ENCODE peak calls at places on chromosomes 12 and 14, in eight cellular contexts. O is uterus, L is ovary, H is PC-3, R is AG09309, A is heart right ventricle, U is IMR-90, X is AG04450. Q is an unnamed sample.

GRCh38 chr14:91127411-91127810 is 13.5 kb downstream of the DGLUCY start:
- DNase-seq in O (no peak), L (no peak), A (peak; percentile 68), R (no peak), H (peak; percentile 94), U (no peak), X (no peak), Q (no peak)

GRCh38 chr14:31070431-31070830 is 44.3 kb upstream of the STRN3 start:
- DNase-seq in X (peak; percentile 78), U (peak; percentile 93), R (peak; percentile 91), A (no peak), L (no peak), O (no peak), H (peak; percentile 39), Q (no peak)

GRCh38 chr12:57148469-57149308 is 1.3 kb upstream of the LRP1-AS start:
- DNase-seq in U (peak; percentile 77), H (no peak), R (no peak), L (peak; percentile 87), X (no peak), O (peak; percentile 86), A (peak; percentile 71), Q (no peak)

GRCh38 chr12:80565276-80565675 is 121.2 kb downstream of the PTPRQ start:
- DNase-seq in A (no peak), L (no peak), X (peak; percentile 49), H (no peak), U (peak; percentile 84), O (no peak), R (no peak), Q (no peak)

GRCh38 chr14:24816011-24816928 is 182.3 kb upstream of the GZMB start:
- DNase-seq in U (peak; percentile 37), X (no peak), H (no peak), R (no peak), L (no peak), O (no peak), A (no peak), Q (no peak)

GRCh38 chr12:101570022-101570421 is 24.7 kb upstream of the MYBPC1 start:
- DNase-seq in L (no peak), U (peak; percentile 63), A (no peak), H (peak; percentile 59), R (peak; percentile 17), O (no peak), X (peak; percentile 15), Q (no peak)

GRCh38 chr12:54277823-54278276 is 2.1 kb downstream of the CBX5 start:
- DNase-seq in A (no peak), H (peak; percentile 38), X (no peak), U (no peak), L (no peak), O (no peak), R (peak; percentile 41), Q (no peak)

GRCh38 chr12:50282581-50283229 is 615 bp downstream of the LIMA1 start:
- DNase-seq in R (no peak), O (peak; percentile 46), X (peak; percentile 65), H (peak; percentile 51), U (peak; percentile 77), A (no peak), L (peak; percentile 38), Q (no peak)

GRCh38 chr14:74973003-74973614 is 17.7 kb upstream of the PGF start:
- DNase-seq in A (peak; percentile 75), L (no peak), O (peak; percentile 49), U (peak; percentile 44), H (no peak), X (no peak), R (no peak), Q (no peak)

GRCh38 chr12:122079038-122079531 is 529 bp downstream of the MLXIP start:
- DNase-seq in R (no peak), X (no peak), L (no peak), O (peak; percentile 50), U (no peak), A (no peak), H (peak; percentile 39), Q (no peak)

GRCh38 chr14:89720741-89721315 is 233.7 kb downstream of the EFCAB11 start:
- DNase-seq in X (no peak), H (no peak), R (no peak), O (peak; percentile 16), U (no peak), A (peak; percentile 22), L (no peak), Q (no peak)

GRCh38 chr14:89721330-89721729 is 233.2 kb downstream of the EFCAB11 start:
- DNase-seq in H (no peak), A (no peak), U (no peak), X (no peak), R (no peak), O (no peak), L (no peak), Q (no peak)

GRCh38 chr14:89719371-89720075 is 235.0 kb downstream of the EFCAB11 start:
- DNase-seq in X (no peak), A (no peak), L (no peak), U (no peak), H (no peak), R (no peak), O (no peak), Q (no peak)

GRCh38 chr14:89721991-89722390 is 232.5 kb downstream of the EFCAB11 start:
- DNase-seq in L (no peak), X (no peak), U (no peak), A (no peak), O (no peak), R (no peak), H (no peak), Q (no peak)

DNA sequence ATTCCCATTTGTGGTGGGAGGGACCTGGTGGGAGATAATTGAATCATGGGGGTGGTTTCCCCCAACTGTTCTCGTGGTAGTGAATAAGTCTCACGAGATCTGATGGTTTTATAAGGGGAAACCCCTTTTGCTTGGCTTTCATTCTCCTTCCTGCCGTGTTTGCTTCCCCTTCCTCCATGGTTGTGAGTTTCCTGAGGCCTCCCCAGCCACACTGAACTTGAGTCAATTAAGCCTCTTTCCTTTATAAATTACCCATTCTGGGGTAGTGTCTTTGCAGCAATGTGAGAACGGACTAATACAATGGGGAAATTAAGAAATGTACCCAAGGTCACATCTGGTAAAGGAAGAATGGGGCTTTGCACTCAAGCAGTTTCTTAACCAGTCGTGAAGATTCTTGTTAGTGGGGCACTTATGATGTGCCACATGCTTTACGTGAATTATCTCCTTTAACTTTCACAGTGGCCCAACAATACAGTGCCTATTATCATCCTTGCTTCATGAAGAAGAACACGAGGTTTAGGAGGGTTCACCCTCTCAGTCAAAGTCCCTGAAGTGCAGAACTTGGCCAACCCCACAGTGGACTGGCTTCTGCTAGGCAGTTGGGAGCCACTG is 234.3 kb downstream of the EFCAB11 start:
- DNase-seq in L (no peak), H (no peak), U (no peak), X (no peak), A (no peak), O (no peak), R (no peak), Q (no peak)
- TF ChIP-seq CTCF in L (no peak), H (no peak), U (no peak), X (no peak), A (no peak), O (no peak), R (no peak), Q (no peak)

DNA sequence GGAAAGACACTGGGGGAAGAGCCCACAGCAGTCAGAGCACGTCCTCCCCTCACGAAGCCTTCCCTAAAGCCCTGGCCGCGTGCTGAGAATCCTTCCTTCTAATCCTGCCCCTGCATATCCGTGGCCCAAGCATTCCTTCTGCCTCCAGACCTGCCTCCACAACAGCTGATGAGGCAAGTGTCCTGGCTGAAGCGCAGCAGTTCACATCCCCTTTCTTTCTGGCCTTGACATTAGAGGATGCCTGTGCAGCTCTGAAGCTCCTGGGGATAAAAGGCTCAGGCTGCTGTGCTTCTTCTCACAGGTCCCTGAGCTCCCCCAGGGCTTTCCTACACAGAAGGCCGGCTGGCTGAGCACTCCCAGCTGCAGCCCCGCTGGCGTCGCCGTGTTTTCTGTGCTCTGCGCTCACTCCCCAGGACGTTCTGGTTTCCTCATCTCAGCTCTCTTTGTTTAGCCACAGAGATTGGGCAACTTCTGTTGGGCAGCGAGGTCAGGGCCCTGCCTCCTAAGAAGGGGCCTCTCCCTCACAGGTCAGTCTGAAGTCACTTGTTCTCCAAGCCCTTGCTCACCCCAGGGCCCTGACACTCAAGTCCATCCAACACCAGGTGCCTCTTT is 45.8 kb downstream of the NINJ2 start:
- DNase-seq in H (no peak), U (peak; percentile 18), X (no peak), R (no peak), L (peak; percentile 78), O (no peak), A (peak; percentile 62), Q (no peak)
- H3K4me3 ChIP-seq in H (no peak overlapping the region), U (no peak overlapping the region), X (no peak overlapping the region), R (no peak overlapping the region), L (no peak overlapping the region), O (no peak overlapping the region), A (no peak overlapping the region), Q (no peak overlapping the region)

GRCh38 chr14:82626156-82627055 is 1092.8 kb upstream of the SEL1L start:
- DNase-seq in X (no peak), H (no peak), R (no peak), L (no peak), O (no peak), A (no peak), U (no peak), Q (no peak)

GRCh38 chr14:82621881-82622450 is 1088.3 kb upstream of the SEL1L start:
- DNase-seq in U (no peak), A (no peak), X (no peak), L (no peak), R (no peak), O (no peak), H (no peak), Q (no peak)
- TF ChIP-seq CTCF in U (no peak), A (no peak), X (no peak), L (no peak), R (no peak), O (no peak), H (no peak), Q (no peak)

GRCh38 chr12:118354903-118355302 is 17.8 kb downstream of the TAOK3 start:
- DNase-seq in X (no peak), L (no peak), R (no peak), U (peak; percentile 40), A (no peak), O (no peak), H (no peak), Q (no peak)

GRCh38 chr12:118356809-118357326 is 15.8 kb downstream of the TAOK3 start:
- DNase-seq in A (no peak), O (no peak), X (peak; percentile 54), L (no peak), H (peak; percentile 54), U (peak; percentile 92), R (peak; percentile 85), Q (no peak)

GRCh38 chr12:118358008-118358359 is 14.7 kb downstream of the TAOK3 start:
- DNase-seq in R (no peak), A (no peak), X (no peak), L (no peak), H (no peak), U (no peak), O (no peak), Q (no peak)

GRCh38 chr12:118357327-118358007 is 15.2 kb downstream of the TAOK3 start:
- DNase-seq in R (no peak), A (no peak), O (peak; percentile 37), L (no peak), U (peak; percentile 65), H (peak; percentile 74), X (no peak), Q (no peak)

DNA sequence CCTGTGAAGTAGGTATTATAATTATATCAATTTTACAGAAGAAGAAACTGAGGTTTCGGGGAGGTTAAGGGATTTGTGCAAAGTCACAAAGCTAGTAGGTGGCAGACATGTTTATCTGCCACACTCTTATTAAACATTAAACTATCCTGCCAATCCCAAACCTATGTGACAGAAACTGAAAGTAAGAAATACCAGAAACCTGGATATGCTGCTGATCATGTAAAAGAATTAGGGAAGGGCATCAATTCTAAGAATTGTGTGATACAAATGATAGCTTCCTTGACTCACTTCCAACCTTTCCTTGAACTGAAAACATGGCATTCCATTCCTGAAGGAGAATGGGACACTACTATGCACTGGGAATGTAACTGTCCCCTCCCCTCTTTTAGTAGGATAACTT is 16.9 kb downstream of the TAOK3 start:
- DNase-seq in R (no peak), H (no peak), A (no peak), O (no peak), L (no peak), X (no peak), U (no peak), Q (no peak)
- H3K4me3 ChIP-seq in R (no peak overlapping the region), H (no peak overlapping the region), A (no peak overlapping the region), O (no peak overlapping the region), L (no peak overlapping the region), X (no peak overlapping the region), U (no peak overlapping the region), Q (no peak overlapping the region)

Q was measured in thoracic aorta.